ENCODE peak calls at places on chromosomes 3 and 15, in five cellular contexts. One of them, this sample, is unnamed.

GRCh38 chr3:124636863-124637296 is 93.4 kb upstream of the UMPS start:
- DNase-seq in activated CD8-positive, alpha-beta T cell treated with anti-CD3 and anti-CD28 coated beads for 36 hours: no peak
- DNase-seq in non-pigmented ciliary epithelial cell: no peak
- DNase-seq in body of pancreas: peak
- DNase-seq in activated naive CD4-positive, alpha-beta T cell treated with anti-CD3 and anti-CD28 coated beads, Interleukin-2, amount 10 ng/mL, durations not matched to agents 7 days and 5 days: no peak
- DNase-seq in this sample: peak

GRCh38 chr3:40137586-40138295 is 171.8 kb upstream of the EIF1B start:
- DNase-seq in non-pigmented ciliary epithelial cell: no peak
- DNase-seq in activated naive CD4-positive, alpha-beta T cell treated with anti-CD3 and anti-CD28 coated beads, Interleukin-2, amount 10 ng/mL, durations not matched to agents 7 days and 5 days: no peak
- DNase-seq in activated CD8-positive, alpha-beta T cell treated with anti-CD3 and anti-CD28 coated beads for 36 hours: no peak
- DNase-seq in body of pancreas: no peak
- DNase-seq in this sample: no peak

GRCh38 chr3:53900666-53901331 is 9.1 kb upstream of the SELENOK start:
- DNase-seq in activated CD8-positive, alpha-beta T cell treated with anti-CD3 and anti-CD28 coated beads for 36 hours: no peak
- DNase-seq in non-pigmented ciliary epithelial cell: no peak
- DNase-seq in activated naive CD4-positive, alpha-beta T cell treated with anti-CD3 and anti-CD28 coated beads, Interleukin-2, amount 10 ng/mL, durations not matched to agents 7 days and 5 days: no peak
- DNase-seq in body of pancreas: no peak
- DNase-seq in this sample: peak

GRCh38 chr15:64651573-64652260 is 123.7 kb downstream of the RBPMS2 start:
- DNase-seq in activated CD8-positive, alpha-beta T cell treated with anti-CD3 and anti-CD28 coated beads for 36 hours: peak
- DNase-seq in activated naive CD4-positive, alpha-beta T cell treated with anti-CD3 and anti-CD28 coated beads, Interleukin-2, amount 10 ng/mL, durations not matched to agents 7 days and 5 days: peak
- DNase-seq in body of pancreas: no peak
- DNase-seq in non-pigmented ciliary epithelial cell: no peak
- DNase-seq in this sample: no peak

GRCh38 chr3:181730364-181730763 is 18.6 kb downstream of the SOX2 start:
- DNase-seq in activated CD8-positive, alpha-beta T cell treated with anti-CD3 and anti-CD28 coated beads for 36 hours: no peak
- DNase-seq in body of pancreas: no peak
- DNase-seq in activated naive CD4-positive, alpha-beta T cell treated with anti-CD3 and anti-CD28 coated beads, Interleukin-2, amount 10 ng/mL, durations not matched to agents 7 days and 5 days: no peak
- DNase-seq in non-pigmented ciliary epithelial cell: no peak
- DNase-seq in this sample: no peak

GRCh38 chr15:66622677-66623076 is 56.9 kb upstream of the LCTL start:
- DNase-seq in non-pigmented ciliary epithelial cell: no peak
- DNase-seq in activated CD8-positive, alpha-beta T cell treated with anti-CD3 and anti-CD28 coated beads for 36 hours: no peak
- DNase-seq in body of pancreas: no peak
- DNase-seq in activated naive CD4-positive, alpha-beta T cell treated with anti-CD3 and anti-CD28 coated beads, Interleukin-2, amount 10 ng/mL, durations not matched to agents 7 days and 5 days: no peak
- DNase-seq in this sample: no peak

GRCh38 chr3:61669676-61670299 is 108.4 kb downstream of the PTPRG start:
- DNase-seq in activated naive CD4-positive, alpha-beta T cell treated with anti-CD3 and anti-CD28 coated beads, Interleukin-2, amount 10 ng/mL, durations not matched to agents 7 days and 5 days: no peak
- DNase-seq in activated CD8-positive, alpha-beta T cell treated with anti-CD3 and anti-CD28 coated beads for 36 hours: no peak
- DNase-seq in non-pigmented ciliary epithelial cell: no peak
- DNase-seq in body of pancreas: no peak
- DNase-seq in this sample: no peak

GRCh38 chr15:62805502-62805901 is 237.0 kb upstream of the TPM1 start:
- DNase-seq in activated naive CD4-positive, alpha-beta T cell treated with anti-CD3 and anti-CD28 coated beads, Interleukin-2, amount 10 ng/mL, durations not matched to agents 7 days and 5 days: no peak
- DNase-seq in body of pancreas: no peak
- DNase-seq in non-pigmented ciliary epithelial cell: no peak
- DNase-seq in activated CD8-positive, alpha-beta T cell treated with anti-CD3 and anti-CD28 coated beads for 36 hours: no peak
- DNase-seq in this sample: no peak

GRCh38 chr3:186782542-186783069 is 771 bp upstream of the EIF4A2 start:
- DNase-seq in activated CD8-positive, alpha-beta T cell treated with anti-CD3 and anti-CD28 coated beads for 36 hours: no peak
- DNase-seq in body of pancreas: no peak
- DNase-seq in activated naive CD4-positive, alpha-beta T cell treated with anti-CD3 and anti-CD28 coated beads, Interleukin-2, amount 10 ng/mL, durations not matched to agents 7 days and 5 days: no peak
- DNase-seq in non-pigmented ciliary epithelial cell: no peak
- DNase-seq in this sample: no peak

GRCh38 chr3:158568784-158569183 is 2.2 kb upstream of the MLF1 start:
- DNase-seq in non-pigmented ciliary epithelial cell: no peak
- DNase-seq in body of pancreas: no peak
- DNase-seq in activated naive CD4-positive, alpha-beta T cell treated with anti-CD3 and anti-CD28 coated beads, Interleukin-2, amount 10 ng/mL, durations not matched to agents 7 days and 5 days: no peak
- DNase-seq in activated CD8-positive, alpha-beta T cell treated with anti-CD3 and anti-CD28 coated beads for 36 hours: no peak
- DNase-seq in this sample: no peak

GRCh38 chr3:134354612-134355275 is 19.5 kb downstream of the AMOTL2 start:
- DNase-seq in body of pancreas: no peak
- DNase-seq in activated CD8-positive, alpha-beta T cell treated with anti-CD3 and anti-CD28 coated beads for 36 hours: no peak
- DNase-seq in non-pigmented ciliary epithelial cell: no peak
- DNase-seq in activated naive CD4-positive, alpha-beta T cell treated with anti-CD3 and anti-CD28 coated beads, Interleukin-2, amount 10 ng/mL, durations not matched to agents 7 days and 5 days: no peak
- DNase-seq in this sample: no peak

GRCh38 chr3:10722921-10723320 is 93.1 kb upstream of the SLC6A11 start:
- DNase-seq in activated CD8-positive, alpha-beta T cell treated with anti-CD3 and anti-CD28 coated beads for 36 hours: no peak
- DNase-seq in activated naive CD4-positive, alpha-beta T cell treated with anti-CD3 and anti-CD28 coated beads, Interleukin-2, amount 10 ng/mL, durations not matched to agents 7 days and 5 days: no peak
- DNase-seq in non-pigmented ciliary epithelial cell: no peak
- DNase-seq in body of pancreas: no peak
- DNase-seq in this sample: no peak

GRCh38 chr15:70633394-70633793 is 130.0 kb downstream of the UACA start:
- DNase-seq in non-pigmented ciliary epithelial cell: no peak
- DNase-seq in activated CD8-positive, alpha-beta T cell treated with anti-CD3 and anti-CD28 coated beads for 36 hours: no peak
- DNase-seq in body of pancreas: no peak
- DNase-seq in activated naive CD4-positive, alpha-beta T cell treated with anti-CD3 and anti-CD28 coated beads, Interleukin-2, amount 10 ng/mL, durations not matched to agents 7 days and 5 days: no peak
- DNase-seq in this sample: no peak

GRCh38 chr3:47392933-47393332 is 12.1 kb downstream of the PTPN23 start:
- DNase-seq in activated naive CD4-positive, alpha-beta T cell treated with anti-CD3 and anti-CD28 coated beads, Interleukin-2, amount 10 ng/mL, durations not matched to agents 7 days and 5 days: no peak
- DNase-seq in non-pigmented ciliary epithelial cell: no peak
- DNase-seq in body of pancreas: no peak
- DNase-seq in activated CD8-positive, alpha-beta T cell treated with anti-CD3 and anti-CD28 coated beads for 36 hours: no peak
- DNase-seq in this sample: no peak

GRCh38 chr3:156207802-156208685 is 87.7 kb downstream of the KCNAB1 start:
- DNase-seq in body of pancreas: no peak
- DNase-seq in activated CD8-positive, alpha-beta T cell treated with anti-CD3 and anti-CD28 coated beads for 36 hours: no peak
- DNase-seq in activated naive CD4-positive, alpha-beta T cell treated with anti-CD3 and anti-CD28 coated beads, Interleukin-2, amount 10 ng/mL, durations not matched to agents 7 days and 5 days: no peak
- DNase-seq in non-pigmented ciliary epithelial cell: no peak
- DNase-seq in this sample: no peak

GRCh38 chr15:48406911-48407310 is 75.7 kb downstream of the DUT start:
- DNase-seq in body of pancreas: no peak
- DNase-seq in non-pigmented ciliary epithelial cell: no peak
- DNase-seq in activated CD8-positive, alpha-beta T cell treated with anti-CD3 and anti-CD28 coated beads for 36 hours: peak
- DNase-seq in activated naive CD4-positive, alpha-beta T cell treated with anti-CD3 and anti-CD28 coated beads, Interleukin-2, amount 10 ng/mL, durations not matched to agents 7 days and 5 days: no peak
- DNase-seq in this sample: no peak

GRCh38 chr3:65836047-65836446 is 202.7 kb downstream of the MAGI1 start:
- DNase-seq in activated naive CD4-positive, alpha-beta T cell treated with anti-CD3 and anti-CD28 coated beads, Interleukin-2, amount 10 ng/mL, durations not matched to agents 7 days and 5 days: no peak
- DNase-seq in non-pigmented ciliary epithelial cell: no peak
- DNase-seq in activated CD8-positive, alpha-beta T cell treated with anti-CD3 and anti-CD28 coated beads for 36 hours: no peak
- DNase-seq in body of pancreas: no peak
- DNase-seq in this sample: no peak

GRCh38 chr3:62631471-62631870 is 243.7 kb downstream of the CADPS start:
- DNase-seq in activated naive CD4-positive, alpha-beta T cell treated with anti-CD3 and anti-CD28 coated beads, Interleukin-2, amount 10 ng/mL, durations not matched to agents 7 days and 5 days: no peak
- DNase-seq in activated CD8-positive, alpha-beta T cell treated with anti-CD3 and anti-CD28 coated beads for 36 hours: no peak
- DNase-seq in body of pancreas: no peak
- DNase-seq in non-pigmented ciliary epithelial cell: no peak
- DNase-seq in this sample: no peak

GRCh38 chr15:26442680-26443079 is 330.2 kb downstream of the GABRB3 start:
- DNase-seq in activated CD8-positive, alpha-beta T cell treated with anti-CD3 and anti-CD28 coated beads for 36 hours: no peak
- DNase-seq in non-pigmented ciliary epithelial cell: no peak
- DNase-seq in activated naive CD4-positive, alpha-beta T cell treated with anti-CD3 and anti-CD28 coated beads, Interleukin-2, amount 10 ng/mL, durations not matched to agents 7 days and 5 days: no peak
- DNase-seq in body of pancreas: no peak
- DNase-seq in this sample: no peak

GRCh38 chr3:194045289-194045688 is 90.7 kb upstream of the HES1 start:
- DNase-seq in body of pancreas: no peak
- DNase-seq in activated naive CD4-positive, alpha-beta T cell treated with anti-CD3 and anti-CD28 coated beads, Interleukin-2, amount 10 ng/mL, durations not matched to agents 7 days and 5 days: no peak
- DNase-seq in activated CD8-positive, alpha-beta T cell treated with anti-CD3 and anti-CD28 coated beads for 36 hours: no peak
- DNase-seq in non-pigmented ciliary epithelial cell: no peak
- DNase-seq in this sample: no peak

GRCh38 chr15:68558318-68559305 is 20.2 kb upstream of the CORO2B start:
- DNase-seq in activated naive CD4-positive, alpha-beta T cell treated with anti-CD3 and anti-CD28 coated beads, Interleukin-2, amount 10 ng/mL, durations not matched to agents 7 days and 5 days: peak
- DNase-seq in body of pancreas: no peak
- DNase-seq in activated CD8-positive, alpha-beta T cell treated with anti-CD3 and anti-CD28 coated beads for 36 hours: peak
- DNase-seq in non-pigmented ciliary epithelial cell: no peak
- DNase-seq in this sample: no peak

GRCh38 chr15:35281515-35281914 is 196.4 kb upstream of the NANOGP8 start:
- DNase-seq in body of pancreas: no peak
- DNase-seq in activated naive CD4-positive, alpha-beta T cell treated with anti-CD3 and anti-CD28 coated beads, Interleukin-2, amount 10 ng/mL, durations not matched to agents 7 days and 5 days: no peak
- DNase-seq in activated CD8-positive, alpha-beta T cell treated with anti-CD3 and anti-CD28 coated beads for 36 hours: no peak
- DNase-seq in non-pigmented ciliary epithelial cell: no peak
- DNase-seq in this sample: no peak

GRCh38 chr3:147377412-147378185 is 28.7 kb downstream of the ZIC4 start:
- DNase-seq in activated naive CD4-positive, alpha-beta T cell treated with anti-CD3 and anti-CD28 coated beads, Interleukin-2, amount 10 ng/mL, durations not matched to agents 7 days and 5 days: no peak
- DNase-seq in non-pigmented ciliary epithelial cell: no peak
- DNase-seq in body of pancreas: no peak
- DNase-seq in activated CD8-positive, alpha-beta T cell treated with anti-CD3 and anti-CD28 coated beads for 36 hours: no peak
- DNase-seq in this sample: no peak

GRCh38 chr15:50628421-50628820 is 58.2 kb downstream of the TRPM7 start:
- DNase-seq in non-pigmented ciliary epithelial cell: no peak
- DNase-seq in activated CD8-positive, alpha-beta T cell treated with anti-CD3 and anti-CD28 coated beads for 36 hours: no peak
- DNase-seq in body of pancreas: no peak
- DNase-seq in activated naive CD4-positive, alpha-beta T cell treated with anti-CD3 and anti-CD28 coated beads, Interleukin-2, amount 10 ng/mL, durations not matched to agents 7 days and 5 days: no peak
- DNase-seq in this sample: no peak

GRCh38 chr3:196501316-196502064 is 2.1 kb downstream of the RNF168 start:
- DNase-seq in activated naive CD4-positive, alpha-beta T cell treated with anti-CD3 and anti-CD28 coated beads, Interleukin-2, amount 10 ng/mL, durations not matched to agents 7 days and 5 days: no peak
- DNase-seq in body of pancreas: no peak
- DNase-seq in non-pigmented ciliary epithelial cell: no peak
- DNase-seq in activated CD8-positive, alpha-beta T cell treated with anti-CD3 and anti-CD28 coated beads for 36 hours: peak
- DNase-seq in this sample: peak

GRCh38 chr15:40893733-40894688 is at the start of gene VPS18:
- DNase-seq in activated naive CD4-positive, alpha-beta T cell treated with anti-CD3 and anti-CD28 coated beads, Interleukin-2, amount 10 ng/mL, durations not matched to agents 7 days and 5 days: peak
- DNase-seq in non-pigmented ciliary epithelial cell: peak
- DNase-seq in activated CD8-positive, alpha-beta T cell treated with anti-CD3 and anti-CD28 coated beads for 36 hours: peak
- DNase-seq in body of pancreas: peak
- DNase-seq in this sample: peak

GRCh38 chr15:34600920-34601319 is 17.5 kb upstream of the GOLGA8B start:
- DNase-seq in non-pigmented ciliary epithelial cell: no peak
- DNase-seq in body of pancreas: no peak
- DNase-seq in activated naive CD4-positive, alpha-beta T cell treated with anti-CD3 and anti-CD28 coated beads, Interleukin-2, amount 10 ng/mL, durations not matched to agents 7 days and 5 days: no peak
- DNase-seq in activated CD8-positive, alpha-beta T cell treated with anti-CD3 and anti-CD28 coated beads for 36 hours: no peak
- DNase-seq in this sample: no peak